ENCODE peak calls at places on chromosomes 13 and 19, in four cellular contexts. B is endodermal cell, Y is substantia nigra, V is uterus. J is an unnamed sample.

GRCh38 chr19:51687791-51688664 is 5.1 kb upstream of the SPACA6 start:
- DNase-seq in B (peak; percentile 89), Y (peak; percentile 59), V (peak; percentile 63), J (no peak)

GRCh38 chr13:71408416-71408815 is 458.6 kb downstream of the DACH1 start:
- DNase-seq in B (no peak), Y (no peak), V (no peak), J (no peak)

GRCh38 chr13:106349080-106349841 is 186.2 kb downstream of the EFNB2 start:
- DNase-seq in B (peak; percentile 90), Y (peak; percentile 16), V (no peak), J (no peak)

GRCh38 chr19:14410054-14410774 is 8.9 kb downstream of the DDX39A start:
- DNase-seq in B (no peak), Y (no peak), V (no peak), J (no peak)

GRCh38 chr19:19587776-19588175 is 30.7 kb downstream of the PBX4 start:
- DNase-seq in B (no peak), Y (no peak), V (no peak), J (no peak)

GRCh38 chr19:4678881-4679379 is 8.8 kb upstream of the MYDGF start:
- DNase-seq in B (peak; percentile 98), Y (no peak), V (peak; percentile 38), J (peak; percentile 82)

GRCh38 chr13:98223741-98224140 is 46.7 kb upstream of the RNF113B start:
- DNase-seq in B (no peak), Y (no peak), V (no peak), J (no peak)

GRCh38 chr13:111281751-111282311 is 38.6 kb upstream of the TEX29 start:
- DNase-seq in B (no peak), Y (no peak), V (no peak), J (no peak)

GRCh38 chr19:49939721-49940481 is 10.6 kb upstream of the NUP62 start:
- DNase-seq in B (peak; percentile 62), Y (no peak), V (no peak), J (peak; percentile 75)

GRCh38 chr19:36837525-36837901 is 674 bp downstream of the ZNF790 start:
- DNase-seq in B (no peak), Y (no peak), V (no peak), J (no peak)

GRCh38 chr19:32919365-32919764 is 49.8 kb upstream of the SLC7A9 start:
- DNase-seq in B (no peak), Y (no peak), V (no peak), J (no peak)
- H3K27ac ChIP-seq in B (no peak overlapping the region), Y (no peak overlapping the region), V (no peak overlapping the region), J (no peak overlapping the region)

DNA sequence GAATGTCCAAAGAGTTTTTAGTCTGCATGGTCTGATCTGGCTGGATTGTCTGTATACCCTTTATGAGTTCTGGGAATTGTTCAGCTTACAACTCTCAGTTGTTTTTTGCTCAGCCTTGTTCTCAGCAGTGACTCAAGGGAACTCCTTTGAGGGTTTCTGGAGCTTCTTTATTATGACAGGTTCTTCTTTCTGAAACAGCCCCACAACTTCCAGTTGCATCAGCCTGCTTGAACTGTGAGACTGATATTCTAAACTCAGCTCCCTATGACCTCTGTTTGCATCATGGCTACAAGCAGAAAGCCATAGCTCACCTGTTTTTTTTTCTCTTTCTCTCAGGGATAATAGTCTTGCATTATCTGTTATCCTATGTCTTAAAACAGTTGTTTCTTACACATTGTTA is 85.0 kb downstream of the TDRD3 start:
- DNase-seq in B (no peak), Y (no peak), V (no peak), J (no peak)
- H3K27ac ChIP-seq in B (no peak overlapping the region), Y (no peak overlapping the region), V (no peak overlapping the region), J (no peak overlapping the region)

GRCh38 chr13:105333416-105333815 is 1202.0 kb downstream of the EFNB2 start:
- DNase-seq in B (no peak), Y (no peak), V (no peak), J (no peak)
- H3K27ac ChIP-seq in B (no peak overlapping the region), Y (no peak overlapping the region), V (no peak overlapping the region), J (no peak overlapping the region)

DNA sequence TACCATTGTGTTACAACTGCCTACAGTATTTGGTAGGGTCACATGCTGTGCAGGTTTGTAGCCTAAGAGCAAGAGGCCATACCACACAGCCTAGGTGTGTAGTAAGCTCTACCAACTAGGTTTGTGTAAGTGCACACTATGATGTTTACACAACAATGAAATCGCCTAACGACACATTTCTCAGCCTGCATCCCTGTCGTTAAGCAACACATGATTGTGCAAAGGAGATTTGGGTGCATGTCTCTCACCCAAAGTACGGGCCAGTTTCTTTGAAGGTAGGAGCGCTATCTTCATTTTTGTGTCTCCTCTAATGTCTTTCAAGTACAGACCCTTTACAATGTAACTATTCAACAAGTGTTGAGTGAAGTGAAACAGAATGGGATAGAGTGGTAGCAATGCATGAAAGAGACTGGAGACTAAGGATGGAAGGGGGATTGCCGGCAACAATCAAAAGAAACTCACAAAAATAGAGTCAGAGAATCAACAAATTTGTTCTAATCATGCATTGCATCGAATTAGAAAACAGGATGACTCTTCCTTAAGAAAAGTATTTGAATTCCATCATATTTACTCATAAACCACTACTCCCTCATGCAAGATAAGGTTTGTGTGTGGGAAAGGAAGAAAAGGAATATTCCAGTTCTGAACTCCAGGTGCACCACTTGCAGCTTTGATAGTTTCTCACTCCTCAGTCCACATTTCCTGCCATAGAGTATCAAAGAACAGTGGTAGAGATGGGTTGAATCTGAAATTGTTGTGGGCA is 60.2 kb upstream of the TNFRSF19 start:
- DNase-seq in B (no peak), Y (no peak), V (no peak), J (peak; percentile 26)
- H3K27ac ChIP-seq in B (no peak overlapping the region), Y (no peak overlapping the region), V (peak overlapping the region; percentile 56), J (no peak overlapping the region)